ENCODE peak calls at places on chromosomes 6 and 20, in five cellular contexts. S, P, J, W and U are unnamed samples. For H3K36me3, the result is how much of the 10 kb centered on the place peaks cover.

GRCh38 chr6:170102038-170102437 is 188.8 kb downstream of the DLL1 start:
- DNase-seq in J (no peak), W (no peak), P (peak), S (no peak), U (no peak)

GRCh38 chr20:3728354-3728753 is 4.1 kb upstream of the HSPA12B start:
- DNase-seq in S (no peak), P (no peak), W (no peak), J (no peak), U (no peak)

GRCh38 chr6:79636673-79637072 is 5.5 kb downstream of the SH3BGRL2 start:
- DNase-seq in S (no peak), P (no peak), J (no peak), W (no peak), U (no peak)

GRCh38 chr6:93580441-93580840 is 161.1 kb upstream of the EPHA7 start:
- DNase-seq in P (no peak), S (no peak), J (no peak), W (no peak), U (no peak)

GRCh38 chr20:63554361-63555278 is 661 bp downstream of the FNDC11 start:
- DNase-seq in J (no peak), P (no peak), W (no peak), S (peak), U (no peak)

GRCh38 chr20:53974785-53975555 is 95.4 kb downstream of the BCAS1 start:
- DNase-seq in J (no peak), S (no peak), W (no peak), P (no peak), U (no peak)

GRCh38 chr20:63112491-63113219 is 103.3 kb downstream of the YTHDF1 start:
- DNase-seq in S (no peak), P (no peak), W (no peak), J (no peak), U (no peak)

GRCh38 chr6:110101885-110102284 is 77.6 kb downstream of the WASF1 start:
- DNase-seq in J (no peak), P (no peak), S (no peak), W (no peak), U (no peak)

GRCh38 chr6:111478064-111478476 is 4.9 kb downstream of the REV3L start:
- DNase-seq in S (no peak), W (no peak), J (peak), P (no peak), U (no peak)

GRCh38 chr20:54174452-54175175 is 828 bp upstream of the CYP24A1 start:
- DNase-seq in P (no peak), J (peak), S (no peak), W (no peak), U (no peak)

GRCh38 chr6:4930025-4930692 is 73.7 kb downstream of the RPP40 start:
- DNase-seq in J (no peak), P (no peak), W (no peak), S (no peak), U (no peak)

GRCh38 chr20:35773154-35773751 is 1.4 kb downstream of the PHF20 start:
- DNase-seq in J (no peak), W (no peak), S (no peak), P (peak), U (peak)

GRCh38 chr20:7361321-7361720 is 578.9 kb downstream of the HAO1 start:
- DNase-seq in P (no peak), W (no peak), J (no peak), S (no peak), U (no peak)

GRCh38 chr20:21125072-21125848 is 622 bp upstream of the KIZ start:
- DNase-seq in J (peak), W (no peak), P (peak), S (no peak), U (no peak)

GRCh38 chr20:32762754-32763201 is 593 bp downstream of the DNMT3B start:
- DNase-seq in P (no peak), J (no peak), S (no peak), W (no peak), U (no peak)

GRCh38 chr6:82507112-82507511 is 143.5 kb downstream of the TPBG start:
- DNase-seq in S (no peak), W (no peak), P (no peak), J (no peak), U (no peak)

GRCh38 chr6:39197521-39198500 is 31.5 kb downstream of the KCNK5 start:
- DNase-seq in S (no peak), J (no peak), W (no peak), P (no peak), U (no peak)

GRCh38 chr6:167757291-167757690 is 69.4 kb upstream of the AFDN start:
- DNase-seq in P (no peak), S (no peak), J (no peak), W (no peak), U (no peak)

GRCh38 chr6:159681104-159681503 is 11.9 kb downstream of the SOD2 start:
- DNase-seq in S (no peak), J (no peak), P (no peak), W (no peak), U (no peak)

GRCh38 chr6:157036245-157036681 is 259.1 kb downstream of the ARID1B start:
- DNase-seq in J (no peak), W (no peak), S (no peak), P (no peak), U (no peak)

GRCh38 chr6:24719125-24719931 is at the start of gene C6orf62:
- DNase-seq in S (peak), J (no peak), P (no peak), W (no peak), U (no peak)
- H3K36me3 ChIP-seq in S (under half), J (under half), P (under half), W (under half), U (under half)

GRCh38 chr6:89508755-89509563 is 76.0 kb downstream of the ANKRD6 start:
- DNase-seq in P (no peak), W (no peak), S (peak), J (peak), U (no peak)
- TF ChIP-seq EP300 in P (no peak), W (no peak), S (no peak), J (no peak), U (no peak)

GRCh38 chr6:35293681-35294080 is 3.9 kb upstream of the DEF6 start:
- DNase-seq in J (no peak), S (no peak), P (peak), W (no peak), U (no peak)
- H3K36me3 ChIP-seq in J (under half), S (under half), P (under half), W (half or more), U (half or more)

GRCh38 chr6:53410508-53411258 is 61.9 kb upstream of the ELOVL5 start:
- DNase-seq in S (peak), P (no peak), J (peak), W (no peak), U (peak)
- TF ChIP-seq EP300 in S (no peak), P (no peak), J (no peak), W (no peak), U (no peak)

GRCh38 chr6:28124350-28124970 is at the start of gene ZSCAN16:
- DNase-seq in J (peak), P (peak), S (peak), W (peak), U (peak)
- H3K36me3 ChIP-seq in J (under half), P (under half), S (under half), W (half or more), U (half or more)